ENCODE peak calls at places on chromosomes 3 and 15, in ten cellular contexts. Y, I, T, Z, L, B, Q, K, W and P are unnamed samples.

GRCh38 chr3:33525232-33525631 is 85.0 kb upstream of the UBP1 start:
- DNase-seq in Y (no peak), I (no peak), T (no peak), Z (no peak), L (no peak), B (no peak), Q (no peak), K (no peak), W (no peak), P (no peak)

GRCh38 chr15:100628746-100629145 is 26.4 kb downstream of the ASB7 start:
- DNase-seq in Y (no peak), I (no peak), T (no peak), Z (no peak), L (peak; percentile 16), B (no peak), Q (no peak), K (no peak), W (no peak), P (no peak)

GRCh38 chr3:14425574-14426304 is 23.3 kb downstream of the SLC6A6 start:
- DNase-seq in Y (no peak), I (no peak), T (no peak), Z (peak; percentile 66), L (no peak), B (peak; percentile 68), Q (no peak), K (no peak), W (no peak), P (no peak)

GRCh38 chr3:32640939-32641725 is 43.9 kb upstream of the CNOT10 start:
- DNase-seq in Y (no peak), I (no peak), T (no peak), Z (no peak), L (peak; percentile 12), B (no peak), Q (no peak), K (no peak), W (no peak), P (no peak)

GRCh38 chr3:182214406-182214805 is 502.7 kb downstream of the SOX2 start:
- DNase-seq in Y (peak; percentile 12), I (no peak), T (no peak), Z (no peak), L (no peak), B (no peak), Q (no peak), K (no peak), W (no peak), P (no peak)

GRCh38 chr15:100691321-100691720 is 88.9 kb downstream of the ASB7 start:
- DNase-seq in Y (no peak), I (no peak), T (no peak), Z (no peak), L (no peak), B (no peak), Q (no peak), K (no peak), W (no peak), P (no peak)

GRCh38 chr3:177947901-177948300 is 588.3 kb upstream of the KCNMB2 start:
- DNase-seq in Y (no peak), I (no peak), T (no peak), Z (no peak), L (no peak), B (no peak), Q (no peak), K (no peak), W (no peak), P (no peak)

GRCh38 chr3:100158877-100159563 is 44.7 kb upstream of the FILIP1L start:
- DNase-seq in Y (no peak), I (no peak), T (no peak), Z (no peak), L (peak; percentile 11), B (no peak), Q (no peak), K (peak; percentile 28), W (no peak), P (no peak)

GRCh38 chr15:81032818-81033217 is 32.1 kb downstream of the TLNRD1 start:
- DNase-seq in Y (no peak), I (no peak), T (no peak), Z (no peak), L (no peak), B (no peak), Q (no peak), K (no peak), W (no peak), P (no peak)